ENCODE peak calls at places on chromosomes 2 and 18, in four cellular contexts. V is K562, A is HepG2, X is HCT116. J is an unnamed sample.

GRCh38 chr2:65382776-65383357 is 49.5 kb downstream of the SPRED2 start:
- DNase-seq in X (peak; percentile 96), A (peak; percentile 86), V (peak; percentile 85), J (no peak)

GRCh38 chr2:43524180-43524965 is 71.5 kb downstream of the THADA start:
- DNase-seq in X (no peak), A (no peak), V (peak; percentile 46), J (no peak)

GRCh38 chr2:75200140-75200985 is 1.0 kb upstream of the TACR1 start:
- DNase-seq in A (no peak), V (no peak), X (no peak), J (no peak)

GRCh38 chr2:236986524-236987330 is 99.0 kb upstream of the COPS8 start:
- DNase-seq in A (no peak), X (no peak), V (no peak), J (no peak)

GRCh38 chr18:10140461-10140911 is 226.7 kb downstream of the VAPA start:
- DNase-seq in V (no peak), A (no peak), X (no peak), J (no peak)

GRCh38 chr2:207224814-207225482 is 59.2 kb upstream of the KLF7 start:
- DNase-seq in A (no peak), X (no peak), V (no peak), J (no peak)

GRCh38 chr2:83901322-83901721 is 557.8 kb downstream of the SUCLG1 start:
- DNase-seq in V (no peak), A (no peak), X (no peak), J (no peak)

GRCh38 chr2:54947596-54948519 is 102.4 kb downstream of the RTN4 start:
- DNase-seq in X (no peak), V (no peak), A (no peak), J (no peak)

DNA sequence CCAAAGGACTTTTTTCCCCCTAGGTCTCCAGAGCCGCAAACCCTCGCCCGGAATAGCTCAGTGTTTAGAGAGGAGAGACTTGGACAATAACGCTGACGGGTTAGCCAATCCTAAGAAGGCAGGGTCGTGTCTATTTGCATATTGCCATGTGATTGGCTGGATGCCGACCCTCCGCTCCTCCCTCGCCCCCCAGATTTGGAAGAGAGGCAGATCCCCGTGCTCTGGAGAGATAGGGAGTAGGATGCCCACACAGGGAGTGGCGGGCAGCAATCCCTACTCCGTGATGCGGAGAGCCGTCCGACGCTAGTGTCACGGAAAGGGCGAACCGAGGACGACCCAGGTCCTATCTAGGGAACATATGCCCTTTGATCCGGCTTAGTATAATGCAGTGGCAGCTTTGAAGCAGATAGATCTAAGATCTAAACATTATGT is 1.4 kb downstream of the WNT6 start:
- DNase-seq in A (peak; percentile 78), V (peak; percentile 46), X (peak; percentile 81), J (no peak)
- TF ChIP-seq TCF7L2 in A (no peak), V (no peak), X (no peak), J (no peak)

GRCh38 chr2:203786912-203787311 is 80.5 kb downstream of the CD28 start:
- DNase-seq in V (no peak), X (no peak), A (peak; percentile 41), J (no peak)
- TF ChIP-seq REST in V (no peak), X (no peak), A (no peak), J (no peak)

DNA sequence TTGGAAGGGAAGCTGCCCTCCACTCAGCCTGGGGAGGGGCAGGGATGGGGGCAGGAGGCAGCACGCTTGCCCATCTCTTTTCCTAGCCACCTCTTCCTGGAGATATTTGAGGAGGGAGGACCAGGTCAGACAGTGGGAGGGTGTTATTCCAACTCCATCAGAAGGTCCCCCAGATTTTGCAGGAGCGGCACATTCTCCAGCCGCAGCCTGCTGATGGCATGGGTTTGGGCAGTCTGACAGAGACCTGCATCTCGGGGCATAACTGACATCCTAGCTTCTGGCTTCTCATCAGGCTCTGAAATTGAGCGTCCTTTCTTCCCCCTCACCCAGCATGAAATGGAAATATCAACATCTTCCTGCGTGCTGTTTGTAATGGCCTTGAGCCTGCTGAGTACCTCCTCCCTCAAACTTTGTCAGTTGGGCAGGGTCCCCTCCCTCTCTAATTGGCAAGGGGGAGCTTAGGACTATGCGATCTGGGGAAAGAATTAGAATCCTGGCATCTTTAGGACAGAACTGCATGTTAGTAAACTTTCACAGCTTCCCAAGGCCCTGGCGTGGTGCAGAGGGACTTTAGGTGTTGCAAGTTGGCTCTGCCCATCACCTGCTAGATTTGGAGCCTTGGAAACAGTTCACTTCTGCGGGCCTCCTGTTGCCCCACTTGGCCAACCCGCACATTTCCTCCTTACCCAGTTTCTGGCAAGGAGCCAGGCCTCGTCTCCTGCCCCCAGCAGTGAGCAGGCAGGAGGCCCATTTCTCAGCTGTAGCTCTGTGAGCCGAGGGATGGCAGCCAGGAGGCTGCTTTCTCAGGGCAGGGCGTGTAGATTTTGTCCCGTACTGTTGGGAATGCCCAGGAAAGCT is 2.2 kb downstream of the ITM2C start:
- DNase-seq in X (no peak), A (no peak), V (no peak), J (no peak)
- H3K4me3 ChIP-seq in X (no peak overlapping the region), A (no peak overlapping the region), V (no peak overlapping the region), J (no peak overlapping the region)

GRCh38 chr2:205539603-205540002 is 142.7 kb upstream of the NRP2 start:
- DNase-seq in V (no peak), A (peak; percentile 31), X (peak; percentile 3), J (no peak)
- TF ChIP-seq TCF7L2 in V (no peak), A (no peak), X (no peak), J (no peak)

DNA sequence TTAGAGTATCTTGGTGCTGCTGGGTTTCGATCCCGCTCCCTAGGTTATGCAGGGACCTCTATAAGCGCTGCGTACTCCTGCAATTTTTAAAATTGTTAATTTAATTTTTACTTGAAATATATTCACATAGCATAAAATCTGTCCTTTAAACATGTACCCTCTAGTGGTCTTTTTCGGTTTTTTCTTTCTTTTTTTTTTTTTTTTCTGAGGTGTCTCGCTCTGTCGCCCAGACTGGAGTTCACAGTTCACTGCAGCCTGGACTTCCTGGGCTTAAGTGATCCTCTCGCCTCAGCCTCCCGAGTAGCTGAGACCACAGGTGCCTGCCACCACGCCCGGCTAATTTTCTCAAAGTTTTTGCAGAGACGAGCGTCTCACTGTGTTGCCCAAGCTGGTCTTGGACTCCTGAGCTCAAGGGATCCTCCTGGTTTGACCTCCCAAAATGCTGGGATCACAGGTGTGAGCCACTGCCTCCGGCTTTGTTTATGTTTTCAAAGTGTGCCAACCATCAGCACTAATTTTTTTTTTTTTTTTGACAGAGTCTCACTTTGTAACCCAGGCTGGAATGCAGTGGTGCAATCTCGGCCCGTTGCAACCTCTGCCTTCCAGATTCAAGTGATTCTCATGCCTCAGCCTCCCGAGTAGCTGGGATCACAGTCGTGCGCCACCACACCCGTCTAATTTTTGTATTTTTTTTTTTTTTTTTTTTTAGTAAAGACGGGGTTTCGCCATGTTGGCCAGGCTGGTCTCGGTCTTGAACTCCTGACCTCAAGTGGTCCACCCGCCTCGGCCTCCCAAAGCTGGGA is 585 bp upstream of the MOB1A start:
- DNase-seq in X (no peak), A (no peak), V (no peak), J (no peak)
- TF ChIP-seq REST in X (no peak), A (peak; percentile 72), V (no peak), J (no peak)

DNA sequence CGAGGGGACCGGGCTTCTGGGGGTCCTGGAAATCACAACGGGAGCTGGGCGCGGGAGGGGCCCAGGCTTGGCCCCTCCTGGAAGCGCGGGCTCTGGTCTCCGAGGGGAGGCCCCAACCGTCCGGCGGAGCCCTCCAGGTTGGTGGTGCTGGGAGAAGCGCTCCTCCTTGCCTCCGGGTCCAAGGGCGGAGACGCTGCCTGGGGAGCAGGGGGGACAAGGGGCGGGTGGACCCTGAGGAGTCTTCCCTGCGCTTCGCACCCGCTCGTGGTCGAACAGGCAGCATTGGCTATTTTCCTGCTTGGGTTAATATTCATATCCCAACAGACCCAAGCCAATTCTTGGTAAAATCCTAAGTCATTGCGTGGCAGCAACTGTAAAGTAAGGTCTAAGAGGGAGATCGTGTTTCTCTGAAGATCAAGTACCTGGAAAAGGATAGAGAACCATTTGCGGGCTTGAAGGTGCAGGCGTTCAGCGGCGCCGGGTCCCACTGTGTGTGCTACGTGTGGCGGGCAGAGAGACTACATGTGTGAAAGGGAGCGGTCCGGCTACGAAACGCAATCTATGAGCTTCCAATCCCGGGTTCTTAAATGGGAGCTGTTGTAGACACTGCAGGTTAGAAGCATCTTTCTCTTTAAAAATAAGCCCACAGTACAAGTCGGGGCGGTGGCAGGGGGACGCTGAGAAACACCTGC is 805 bp downstream of the CIDEA start:
- DNase-seq in X (no peak), V (no peak), A (no peak), J (no peak)
- H3K4me3 ChIP-seq in X (no peak overlapping the region), V (no peak overlapping the region), A (no peak overlapping the region), J (no peak overlapping the region)

J was measured in Panc1.